ENCODE peak calls at places on chromosome 4, in eight cellular contexts. C, P, L, O, S, M, X and J are unnamed samples.

GRCh38 chr4:40149960-40150385 is 46.9 kb upstream of the RHOH start:
- DNase-seq in O (peak), X (peak), C (peak), P (no peak), S (no peak), M (peak), L (no peak), J (no peak)

GRCh38 chr4:11614426-11614825 is 185.7 kb upstream of the HS3ST1 start:
- DNase-seq in L (no peak), M (no peak), O (no peak), C (peak), X (no peak), S (no peak), P (no peak), J (no peak)

GRCh38 chr4:166277406-166277805 is 404.4 kb downstream of the TLL1 start:
- DNase-seq in X (no peak), P (no peak), M (no peak), C (no peak), L (no peak), S (no peak), O (no peak), J (peak)

GRCh38 chr4:131248314-131248713 is 1900.8 kb upstream of the PCDH10 start:
- DNase-seq in X (no peak), P (no peak), O (no peak), C (no peak), M (no peak), L (no peak), S (no peak), J (no peak)

GRCh38 chr4:8307714-8308113 is 38.2 kb downstream of the HTRA3 start:
- DNase-seq in L (no peak), O (no peak), X (no peak), C (no peak), M (no peak), S (peak), P (no peak), J (no peak)

GRCh38 chr4:5033266-5033945 is 14.1 kb upstream of the CYTL1 start:
- DNase-seq in C (no peak), O (no peak), S (no peak), P (no peak), L (no peak), X (no peak), M (peak), J (no peak)

GRCh38 chr4:25209702-25210101 is 24.1 kb upstream of the PI4K2B start:
- DNase-seq in X (no peak), M (no peak), S (no peak), C (no peak), O (no peak), P (no peak), L (no peak), J (no peak)

GRCh38 chr4:155953151-155954117 is at the start of gene CTSO:
- DNase-seq in P (peak), X (peak), S (no peak), O (peak), C (peak), L (peak), M (peak), J (no peak)

GRCh38 chr4:8509311-8509950 is 68.9 kb downstream of the TRMT44 start:
- DNase-seq in O (no peak), L (no peak), C (no peak), S (no peak), P (no peak), M (no peak), X (no peak), J (no peak)

GRCh38 chr4:127975121-127975770 is 10.0 kb downstream of the ABHD18 start:
- DNase-seq in X (no peak), C (peak), P (no peak), L (no peak), O (no peak), M (no peak), S (no peak), J (no peak)

GRCh38 chr4:169823685-169824084 is 65.9 kb upstream of the HPF1 start:
- DNase-seq in P (no peak), L (no peak), S (peak), M (peak), X (no peak), O (peak), C (peak), J (no peak)

GRCh38 chr4:4344915-4345527 is 41.9 kb upstream of the NSG1 start:
- DNase-seq in O (no peak), M (no peak), X (peak), S (no peak), C (no peak), P (peak), L (no peak), J (no peak)

GRCh38 chr4:145048817-145049216 is 49.2 kb downstream of the ANAPC10 start:
- DNase-seq in O (no peak), S (no peak), P (no peak), C (no peak), L (no peak), M (no peak), X (no peak), J (no peak)

GRCh38 chr4:96194993-96195392 is 355.1 kb downstream of the PDHA2 start:
- DNase-seq in L (no peak), M (no peak), P (no peak), O (no peak), S (no peak), C (no peak), X (no peak), J (no peak)

GRCh38 chr4:77844363-77844762 is 18.3 kb upstream of the MRPL1 start:
- DNase-seq in C (no peak), S (no peak), M (no peak), P (no peak), L (no peak), X (no peak), O (no peak), J (no peak)

GRCh38 chr4:174764105-174764729 is 64.8 kb downstream of the GLRA3 start:
- DNase-seq in P (no peak), O (peak), S (no peak), M (no peak), L (no peak), C (peak), X (no peak), J (peak)

GRCh38 chr4:65791807-65792308 is 121.6 kb upstream of the EPHA5 start:
- DNase-seq in S (no peak), O (no peak), C (peak), P (no peak), L (no peak), X (no peak), M (no peak), J (no peak)

GRCh38 chr4:139777757-139778156 is 112.1 kb downstream of the MGST2 start:
- DNase-seq in O (no peak), L (no peak), C (no peak), M (no peak), S (no peak), P (no peak), X (no peak), J (no peak)

GRCh38 chr4:86957214-86957613 is 22.4 kb downstream of the AFF1 start:
- DNase-seq in M (no peak), L (no peak), P (no peak), O (no peak), S (no peak), C (no peak), X (no peak), J (no peak)

GRCh38 chr4:157996061-157996460 is 176.8 kb downstream of the GASK1B start:
- DNase-seq in O (no peak), L (no peak), C (no peak), X (no peak), M (no peak), S (no peak), P (no peak), J (no peak)

GRCh38 chr4:5870701-5871100 is 22.2 kb downstream of the CRMP1 start:
- DNase-seq in C (peak), L (no peak), M (no peak), O (no peak), X (no peak), S (no peak), P (no peak), J (no peak)

GRCh38 chr4:118351851-118352827 is 664 bp downstream of the PRSS12 start:
- DNase-seq in P (peak), X (peak), L (no peak), O (no peak), M (no peak), C (no peak), S (peak), J (no peak)

GRCh38 chr4:108738307-108738706 is 24.5 kb downstream of the ETNPPL start:
- DNase-seq in L (no peak), P (no peak), M (no peak), C (peak), S (no peak), X (no peak), O (no peak), J (no peak)

GRCh38 chr4:153759407-153760226 is at the start of gene RNF175:
- DNase-seq in L (peak), C (no peak), O (no peak), X (no peak), S (peak), P (no peak), M (no peak), J (no peak)

GRCh38 chr4:147924604-147925412 is 192.9 kb downstream of the ARHGAP10 start:
- DNase-seq in C (peak), P (no peak), O (no peak), M (peak), S (no peak), X (no peak), L (no peak), J (no peak)

GRCh38 chr4:157050561-157050960 is 25.4 kb upstream of the GLRB start:
- DNase-seq in O (no peak), C (no peak), X (no peak), S (no peak), L (no peak), M (no peak), P (no peak), J (no peak)